ENCODE peak calls at places on chromosomes 5 and 9, in eight cellular contexts. One of them, this sample, is unnamed.

GRCh38 chr5:7214906-7215416 is 181.0 kb upstream of the ADCY2 start:
- DNase-seq in foreskin fibroblast: no peak
- DNase-seq in mesothelial cell of epicardium: no peak
- DNase-seq in psoas muscle: no peak
- DNase-seq in body of pancreas: no peak
- DNase-seq in neural crest cell: no peak
- DNase-seq in dorsolateral prefrontal cortex: no peak
- DNase-seq in lower leg skin: no peak
- DNase-seq in this sample: no peak

GRCh38 chr5:132102101-132102701 is 28.6 kb downstream of the CSF2 start:
- DNase-seq in body of pancreas: no peak
- DNase-seq in foreskin fibroblast: no peak
- DNase-seq in mesothelial cell of epicardium: no peak
- DNase-seq in neural crest cell: no peak
- DNase-seq in lower leg skin: peak
- DNase-seq in psoas muscle: no peak
- DNase-seq in dorsolateral prefrontal cortex: no peak
- DNase-seq in this sample: no peak

GRCh38 chr5:75734913-75735789 is 17.9 kb upstream of the POC5 start:
- DNase-seq in dorsolateral prefrontal cortex: peak
- DNase-seq in psoas muscle: no peak
- DNase-seq in neural crest cell: peak
- DNase-seq in lower leg skin: no peak
- DNase-seq in foreskin fibroblast: peak
- DNase-seq in mesothelial cell of epicardium: no peak
- DNase-seq in body of pancreas: peak
- DNase-seq in this sample: peak

GRCh38 chr5:10442581-10442980 is 902 bp downstream of the ROPN1L start:
- DNase-seq in foreskin fibroblast: peak
- DNase-seq in lower leg skin: no peak
- DNase-seq in neural crest cell: no peak
- DNase-seq in body of pancreas: no peak
- DNase-seq in mesothelial cell of epicardium: no peak
- DNase-seq in psoas muscle: no peak
- DNase-seq in dorsolateral prefrontal cortex: no peak
- DNase-seq in this sample: peak

GRCh38 chr5:148961261-148962199 is 101.3 kb downstream of the SH3TC2 start:
- DNase-seq in mesothelial cell of epicardium: no peak
- DNase-seq in foreskin fibroblast: no peak
- DNase-seq in neural crest cell: no peak
- DNase-seq in lower leg skin: peak
- DNase-seq in body of pancreas: peak
- DNase-seq in psoas muscle: no peak
- DNase-seq in dorsolateral prefrontal cortex: no peak
- DNase-seq in this sample: no peak

GRCh38 chr9:110640736-110641135 is 27.9 kb upstream of the MUSK start:
- DNase-seq in mesothelial cell of epicardium: no peak
- DNase-seq in neural crest cell: no peak
- DNase-seq in lower leg skin: no peak
- DNase-seq in dorsolateral prefrontal cortex: no peak
- DNase-seq in psoas muscle: no peak
- DNase-seq in foreskin fibroblast: peak
- DNase-seq in body of pancreas: no peak
- DNase-seq in this sample: no peak

GRCh38 chr5:36599986-36600779 is 6.2 kb upstream of the SLC1A3 start:
- DNase-seq in lower leg skin: no peak
- DNase-seq in dorsolateral prefrontal cortex: no peak
- DNase-seq in body of pancreas: no peak
- DNase-seq in foreskin fibroblast: peak
- DNase-seq in psoas muscle: no peak
- DNase-seq in mesothelial cell of epicardium: no peak
- DNase-seq in neural crest cell: no peak
- DNase-seq in this sample: no peak

GRCh38 chr9:127187231-127187956 is 65.0 kb upstream of the ANGPTL2 start:
- DNase-seq in body of pancreas: no peak
- DNase-seq in mesothelial cell of epicardium: no peak
- DNase-seq in foreskin fibroblast: peak
- DNase-seq in neural crest cell: no peak
- DNase-seq in dorsolateral prefrontal cortex: no peak
- DNase-seq in psoas muscle: peak
- DNase-seq in lower leg skin: peak
- DNase-seq in this sample: no peak

GRCh38 chr9:112754578-112754977 is 4.0 kb downstream of the SNX30 start:
- DNase-seq in neural crest cell: no peak
- DNase-seq in lower leg skin: peak
- DNase-seq in mesothelial cell of epicardium: no peak
- DNase-seq in body of pancreas: no peak
- DNase-seq in foreskin fibroblast: peak
- DNase-seq in psoas muscle: no peak
- DNase-seq in dorsolateral prefrontal cortex: no peak
- DNase-seq in this sample: peak

GRCh38 chr9:117714282-117714681 is 10.1 kb downstream of the TLR4 start:
- DNase-seq in lower leg skin: no peak
- DNase-seq in body of pancreas: no peak
- DNase-seq in dorsolateral prefrontal cortex: no peak
- DNase-seq in mesothelial cell of epicardium: no peak
- DNase-seq in psoas muscle: no peak
- DNase-seq in foreskin fibroblast: no peak
- DNase-seq in neural crest cell: no peak
- DNase-seq in this sample: no peak

DNA sequence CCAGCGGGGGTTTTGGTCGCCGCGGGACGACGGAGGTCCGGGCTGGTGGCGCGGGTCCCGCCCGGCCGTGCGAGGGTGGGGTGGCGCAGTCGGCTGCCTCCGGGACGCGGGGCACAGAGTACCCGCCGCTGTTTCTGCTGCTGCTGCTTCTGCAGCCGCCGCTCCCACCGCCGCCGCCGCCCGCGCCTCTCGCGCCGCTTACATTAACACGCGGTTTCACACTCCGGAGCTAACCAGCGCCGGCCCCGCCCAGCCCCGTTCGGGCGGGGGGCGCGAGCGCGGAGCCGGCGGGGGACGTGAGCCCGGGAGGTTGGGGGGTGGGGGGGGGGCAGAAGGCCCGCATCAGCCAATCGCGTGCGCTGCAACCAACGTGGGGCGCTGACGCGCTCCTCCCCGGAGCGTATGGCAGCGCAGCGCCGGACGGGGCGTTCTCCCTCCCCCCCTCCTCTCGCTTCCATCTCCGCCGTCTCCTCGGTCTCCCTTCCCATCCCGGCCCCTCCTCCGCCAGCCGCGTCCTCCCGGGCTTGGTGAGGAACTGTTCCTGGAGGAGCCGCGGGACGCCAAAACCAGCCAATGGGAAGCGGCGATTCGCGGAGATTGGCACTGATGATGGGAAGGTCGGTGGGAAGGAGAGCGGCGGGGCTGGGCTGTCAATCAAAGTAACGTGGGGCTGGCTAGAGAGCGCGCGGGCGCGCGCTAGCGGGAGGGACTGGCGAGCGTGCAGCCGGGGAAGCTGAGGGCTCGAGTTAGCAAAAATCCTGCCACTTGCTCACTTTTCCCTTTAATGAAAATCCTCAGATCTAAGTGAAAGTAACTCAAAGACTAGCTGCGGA is at the start of gene TLE1:
- DNase-seq in psoas muscle: peak
- DNase-seq in mesothelial cell of epicardium: peak
- DNase-seq in lower leg skin: peak
- DNase-seq in foreskin fibroblast: peak
- DNase-seq in dorsolateral prefrontal cortex: peak
- DNase-seq in body of pancreas: peak
- DNase-seq in neural crest cell: peak
- DNase-seq in this sample: peak
- TF ChIP-seq CTCF in psoas muscle: no peak
- TF ChIP-seq CTCF in mesothelial cell of epicardium: no peak
- TF ChIP-seq CTCF in lower leg skin: no peak
- TF ChIP-seq CTCF in foreskin fibroblast: no peak
- TF ChIP-seq CTCF in dorsolateral prefrontal cortex: peak
- TF ChIP-seq CTCF in body of pancreas: no peak
- TF ChIP-seq CTCF in neural crest cell: no peak
- TF ChIP-seq CTCF in this sample: no peak

GRCh38 chr5:2754621-2755370 is 3.3 kb upstream of the IRX2 start:
- DNase-seq in neural crest cell: peak
- DNase-seq in psoas muscle: no peak
- DNase-seq in mesothelial cell of epicardium: peak
- DNase-seq in dorsolateral prefrontal cortex: no peak
- DNase-seq in foreskin fibroblast: peak
- DNase-seq in body of pancreas: no peak
- DNase-seq in lower leg skin: peak
- DNase-seq in this sample: no peak
- TF ChIP-seq CTCF in neural crest cell: peak
- TF ChIP-seq CTCF in psoas muscle: no peak
- TF ChIP-seq CTCF in mesothelial cell of epicardium: no peak
- TF ChIP-seq CTCF in dorsolateral prefrontal cortex: no peak
- TF ChIP-seq CTCF in foreskin fibroblast: no peak
- TF ChIP-seq CTCF in body of pancreas: no peak
- TF ChIP-seq CTCF in lower leg skin: no peak
- TF ChIP-seq CTCF in this sample: no peak

GRCh38 chr9:134367061-134367460 is 40.8 kb downstream of the RXRA start:
- DNase-seq in neural crest cell: no peak
- DNase-seq in mesothelial cell of epicardium: no peak
- DNase-seq in lower leg skin: no peak
- DNase-seq in dorsolateral prefrontal cortex: no peak
- DNase-seq in body of pancreas: no peak
- DNase-seq in psoas muscle: no peak
- DNase-seq in foreskin fibroblast: no peak
- DNase-seq in this sample: no peak

GRCh38 chr9:134367796-134368490 is 41.7 kb downstream of the RXRA start:
- DNase-seq in lower leg skin: no peak
- DNase-seq in dorsolateral prefrontal cortex: no peak
- DNase-seq in neural crest cell: no peak
- DNase-seq in mesothelial cell of epicardium: no peak
- DNase-seq in foreskin fibroblast: no peak
- DNase-seq in psoas muscle: no peak
- DNase-seq in body of pancreas: no peak
- DNase-seq in this sample: no peak

GRCh38 chr9:134365791-134366222 is 39.6 kb downstream of the RXRA start:
- DNase-seq in neural crest cell: no peak
- DNase-seq in psoas muscle: peak
- DNase-seq in dorsolateral prefrontal cortex: no peak
- DNase-seq in foreskin fibroblast: peak
- DNase-seq in lower leg skin: peak
- DNase-seq in body of pancreas: no peak
- DNase-seq in mesothelial cell of epicardium: no peak
- DNase-seq in this sample: no peak

GRCh38 chr9:134365115-134365596 is 38.9 kb downstream of the RXRA start:
- DNase-seq in foreskin fibroblast: no peak
- DNase-seq in dorsolateral prefrontal cortex: no peak
- DNase-seq in neural crest cell: no peak
- DNase-seq in psoas muscle: no peak
- DNase-seq in mesothelial cell of epicardium: no peak
- DNase-seq in body of pancreas: no peak
- DNase-seq in lower leg skin: no peak
- DNase-seq in this sample: no peak

DNA sequence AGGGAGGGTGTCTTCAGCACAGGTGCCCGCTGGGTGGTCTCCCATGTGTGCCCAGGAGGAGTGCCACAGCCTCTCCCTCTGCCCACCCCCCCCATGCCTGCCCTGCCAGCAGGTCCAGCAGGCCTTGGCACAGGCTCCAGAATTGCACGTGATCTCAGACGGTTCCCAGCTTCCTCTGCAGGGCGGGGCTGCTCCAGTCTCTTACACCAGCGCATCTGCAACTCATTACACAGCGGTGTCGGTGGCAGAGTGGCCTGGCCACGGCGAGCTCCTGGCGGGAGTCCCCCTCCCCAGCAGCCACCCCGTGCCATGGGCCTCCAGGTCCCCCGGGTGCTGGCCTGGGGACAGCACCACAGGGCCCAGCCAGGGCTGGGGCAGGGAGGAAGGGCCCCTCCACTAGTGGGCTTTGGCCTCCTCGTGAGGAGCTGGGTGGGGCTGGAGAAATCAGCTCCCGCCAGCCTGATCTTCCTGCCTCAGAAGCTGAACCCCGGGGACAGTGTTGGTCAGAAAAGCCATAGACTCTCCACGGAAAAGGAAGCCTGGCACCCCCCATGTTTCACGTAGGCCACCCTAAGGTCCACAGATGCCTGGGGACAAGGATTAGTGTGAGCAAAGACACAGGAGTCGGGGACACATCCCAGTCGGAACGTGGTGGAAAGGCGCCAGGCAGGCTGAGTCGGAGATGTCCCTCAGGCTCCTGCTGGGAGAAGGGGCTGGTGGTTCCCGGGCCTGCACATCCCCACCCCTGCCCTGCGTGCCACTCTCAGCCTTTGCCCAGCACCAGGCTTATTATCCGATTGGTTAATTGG is 40.2 kb downstream of the RXRA start:
- DNase-seq in body of pancreas: peak
- DNase-seq in lower leg skin: peak
- DNase-seq in dorsolateral prefrontal cortex: peak
- DNase-seq in neural crest cell: no peak
- DNase-seq in psoas muscle: peak
- DNase-seq in foreskin fibroblast: peak
- DNase-seq in mesothelial cell of epicardium: peak
- DNase-seq in this sample: no peak
- TF ChIP-seq CTCF in body of pancreas: no peak
- TF ChIP-seq CTCF in lower leg skin: no peak
- TF ChIP-seq CTCF in dorsolateral prefrontal cortex: no peak
- TF ChIP-seq CTCF in neural crest cell: no peak
- TF ChIP-seq CTCF in psoas muscle: no peak
- TF ChIP-seq CTCF in foreskin fibroblast: no peak
- TF ChIP-seq CTCF in mesothelial cell of epicardium: no peak
- TF ChIP-seq CTCF in this sample: no peak

GRCh38 chr5:107361945-107362344 is 308.8 kb downstream of the EFNA5 start:
- DNase-seq in dorsolateral prefrontal cortex: no peak
- DNase-seq in neural crest cell: no peak
- DNase-seq in mesothelial cell of epicardium: no peak
- DNase-seq in psoas muscle: no peak
- DNase-seq in foreskin fibroblast: peak
- DNase-seq in lower leg skin: no peak
- DNase-seq in body of pancreas: no peak
- DNase-seq in this sample: no peak

GRCh38 chr5:107359033-107359915 is 311.5 kb downstream of the EFNA5 start:
- DNase-seq in mesothelial cell of epicardium: no peak
- DNase-seq in dorsolateral prefrontal cortex: no peak
- DNase-seq in foreskin fibroblast: peak
- DNase-seq in psoas muscle: no peak
- DNase-seq in lower leg skin: no peak
- DNase-seq in neural crest cell: no peak
- DNase-seq in body of pancreas: no peak
- DNase-seq in this sample: no peak

GRCh38 chr5:107364443-107365096 is 306.2 kb downstream of the EFNA5 start:
- DNase-seq in dorsolateral prefrontal cortex: no peak
- DNase-seq in mesothelial cell of epicardium: no peak
- DNase-seq in lower leg skin: no peak
- DNase-seq in neural crest cell: no peak
- DNase-seq in psoas muscle: no peak
- DNase-seq in body of pancreas: no peak
- DNase-seq in foreskin fibroblast: no peak
- DNase-seq in this sample: no peak

GRCh38 chr5:107365355-107366109 is 305.2 kb downstream of the EFNA5 start:
- DNase-seq in mesothelial cell of epicardium: no peak
- DNase-seq in lower leg skin: no peak
- DNase-seq in dorsolateral prefrontal cortex: no peak
- DNase-seq in neural crest cell: no peak
- DNase-seq in psoas muscle: no peak
- DNase-seq in body of pancreas: no peak
- DNase-seq in foreskin fibroblast: no peak
- DNase-seq in this sample: no peak

GRCh38 chr5:107359916-107360234 is 310.9 kb downstream of the EFNA5 start:
- DNase-seq in neural crest cell: no peak
- DNase-seq in lower leg skin: no peak
- DNase-seq in psoas muscle: no peak
- DNase-seq in foreskin fibroblast: no peak
- DNase-seq in dorsolateral prefrontal cortex: no peak
- DNase-seq in body of pancreas: no peak
- DNase-seq in mesothelial cell of epicardium: no peak
- DNase-seq in this sample: no peak
- TF ChIP-seq CTCF in neural crest cell: no peak
- TF ChIP-seq CTCF in lower leg skin: no peak
- TF ChIP-seq CTCF in psoas muscle: no peak
- TF ChIP-seq CTCF in foreskin fibroblast: no peak
- TF ChIP-seq CTCF in dorsolateral prefrontal cortex: no peak
- TF ChIP-seq CTCF in body of pancreas: no peak
- TF ChIP-seq CTCF in mesothelial cell of epicardium: no peak
- TF ChIP-seq CTCF in this sample: no peak

This sample was measured in GM13977.